ENCODE peak calls at places on chromosome 12, in nine cellular contexts. B is ovary; C is neuronal stem cell; H is OCI-LY7; T is CD8-positive, alpha-beta T cell; M is BJ; R is IMR-90; A is Peyer's patch; S is adrenal gland. Q is an unnamed sample. For H3K36me3, the result is how much of the 10 kb centered on the place peaks cover.

GRCh38 chr12:96719671-96720362 is 187.2 kb upstream of the NEDD1 start:
- DNase-seq in C (no peak), S (no peak), A (no peak), T (no peak), H (peak), B (no peak), R (peak), M (no peak), Q (no peak)

GRCh38 chr12:116099664-116100432 is 177.6 kb downstream of the MED13L start:
- DNase-seq in C (no peak), B (no peak), R (no peak), M (no peak), A (no peak), H (no peak), T (no peak), S (no peak), Q (no peak)

GRCh38 chr12:3617565-3617964 is 126.6 kb downstream of the PRMT8 start:
- DNase-seq in H (no peak), S (no peak), B (no peak), T (no peak), R (no peak), C (no peak), M (no peak), A (no peak), Q (no peak)

GRCh38 chr12:54229624-54230212 is 40.9 kb upstream of the SMUG1 start:
- DNase-seq in T (no peak), A (no peak), M (peak), H (no peak), S (peak), B (no peak), C (no peak), R (peak), Q (no peak)

GRCh38 chr12:84911331-84912190 is 1.0 kb downstream of the SLC6A15 start:
- DNase-seq in S (no peak), M (no peak), B (peak), C (peak), A (no peak), H (no peak), T (no peak), R (peak), Q (no peak)

GRCh38 chr12:46217686-46218508 is 50.9 kb downstream of the SLC38A1 start:
- DNase-seq in B (no peak), M (no peak), C (no peak), A (peak), T (peak), S (peak), R (no peak), H (peak), Q (no peak)

GRCh38 chr12:32087301-32087700 is 19.3 kb upstream of the BICD1 start:
- DNase-seq in R (no peak), T (no peak), C (no peak), M (no peak), A (no peak), S (no peak), B (no peak), H (peak), Q (no peak)

GRCh38 chr12:31386364-31386777 is 60.4 kb upstream of the SINHCAF start:
- DNase-seq in C (peak), H (no peak), T (no peak), B (no peak), M (no peak), A (no peak), S (no peak), R (no peak), Q (no peak)

GRCh38 chr12:38949363-38949762 is 44.0 kb upstream of the CPNE8 start:
- DNase-seq in H (no peak), A (no peak), S (no peak), M (no peak), C (no peak), R (no peak), T (no peak), B (no peak), Q (no peak)

GRCh38 chr12:71551529-71551928 is 111.9 kb downstream of the LGR5 start:
- DNase-seq in M (no peak), C (no peak), A (no peak), R (peak), B (no peak), S (no peak), H (peak), T (no peak), Q (no peak)

GRCh38 chr12:122757568-122757967 is 4.9 kb downstream of the DENR start:
- DNase-seq in B (no peak), A (no peak), T (no peak), S (no peak), M (no peak), C (no peak), R (no peak), H (no peak), Q (no peak)

GRCh38 chr12:47795814-47796411 is 22.9 kb downstream of the SLC48A1 start:
- DNase-seq in M (no peak), B (no peak), H (no peak), S (no peak), R (no peak), A (no peak), C (no peak), T (no peak), Q (no peak)
- H3K36me3 ChIP-seq in M (half or more), B (under half), H (half or more), S (half or more), R (half or more), A (under half), C (under half), T (half or more), Q (half or more)

DNA sequence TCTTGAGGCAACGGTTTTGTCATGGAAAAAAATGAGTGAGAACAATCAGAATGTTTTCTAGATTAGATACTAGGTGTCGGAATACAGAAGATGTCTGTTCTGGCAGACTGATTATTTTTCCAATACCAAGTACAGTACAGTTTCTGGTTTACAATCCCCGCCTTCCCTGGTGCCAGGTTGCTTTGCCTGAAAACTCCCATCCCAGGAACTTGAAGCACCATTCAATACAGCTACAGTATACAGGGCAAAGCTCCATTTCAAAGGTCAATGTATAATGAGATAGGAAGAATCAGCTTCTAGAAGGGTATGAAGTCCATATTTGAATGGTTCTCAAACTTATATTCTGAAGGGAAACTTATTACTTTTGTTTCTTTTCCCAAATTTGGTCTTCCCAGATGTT is 237.9 kb upstream of the ATP2B1 start:
- DNase-seq in B (no peak), H (no peak), A (no peak), C (no peak), M (no peak), T (no peak), S (no peak), R (no peak), Q (no peak)
- H3K36me3 ChIP-seq in B (under half), H (under half), A (under half), C (under half), M (under half), T (under half), S (under half), R (under half), Q (under half)

DNA sequence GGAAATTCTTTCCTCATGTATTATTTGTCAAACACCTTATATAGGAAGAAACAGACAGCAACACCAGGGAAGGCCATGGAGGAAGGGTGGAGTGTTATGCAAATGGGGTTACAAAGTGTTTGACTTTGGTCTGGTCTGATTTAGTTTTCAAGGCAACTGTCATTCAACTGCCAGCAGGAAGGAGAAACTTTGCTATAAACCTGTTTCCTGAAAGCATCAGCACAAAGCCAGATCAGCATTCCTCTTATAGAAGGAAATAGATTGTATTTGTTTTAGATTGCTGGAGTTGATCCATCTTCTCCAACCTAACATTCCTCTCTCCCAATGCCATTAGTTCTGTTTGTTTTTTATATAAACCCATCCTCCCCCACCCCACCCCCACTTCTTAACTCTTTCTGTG is 65.7 kb downstream of the STAB2 start:
- DNase-seq in R (no peak), B (no peak), H (no peak), C (no peak), S (no peak), A (no peak), M (no peak), T (no peak), Q (no peak)
- H3K36me3 ChIP-seq in R (under half), B (under half), H (under half), C (under half), S (under half), A (under half), M (under half), T (under half), Q (under half)

GRCh38 chr12:47419500-47419899 is 286.3 kb downstream of the RPAP3 start:
- DNase-seq in S (no peak), M (no peak), B (no peak), T (no peak), H (no peak), R (peak), A (no peak), C (no peak), Q (no peak)

GRCh38 chr12:47415054-47415453 is 290.8 kb downstream of the RPAP3 start:
- DNase-seq in A (no peak), H (no peak), M (no peak), T (no peak), R (peak), S (no peak), C (no peak), B (no peak), Q (no peak)

GRCh38 chr12:47417146-47417545 is 288.7 kb downstream of the RPAP3 start:
- DNase-seq in A (no peak), H (no peak), S (no peak), R (no peak), B (no peak), T (no peak), C (no peak), M (no peak), Q (no peak)

GRCh38 chr12:47414511-47414910 is 291.3 kb downstream of the RPAP3 start:
- DNase-seq in A (no peak), M (no peak), C (no peak), T (no peak), R (no peak), B (no peak), S (no peak), H (no peak), Q (no peak)

DNA sequence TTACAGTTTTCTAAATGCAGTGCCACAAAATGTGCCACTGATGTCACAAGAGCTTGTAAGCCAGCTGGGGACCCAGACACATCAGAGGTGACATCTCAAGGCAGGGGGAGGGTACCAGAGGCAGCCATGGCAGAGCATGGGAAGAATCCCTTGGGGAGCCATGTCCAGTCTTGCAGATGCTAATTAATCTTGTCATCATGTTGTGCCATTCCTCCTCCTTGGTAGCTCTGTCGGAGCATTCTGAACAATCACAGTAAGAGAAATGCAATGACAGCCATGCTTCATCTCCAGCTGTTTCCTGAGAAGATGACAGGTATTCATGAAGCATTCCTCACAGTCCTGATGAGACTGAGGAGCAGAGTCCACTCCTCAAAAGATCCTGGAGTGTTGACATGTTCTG is 287.9 kb downstream of the RPAP3 start:
- DNase-seq in C (no peak), S (no peak), A (no peak), R (no peak), B (no peak), H (no peak), T (no peak), M (no peak), Q (no peak)
- H3K36me3 ChIP-seq in C (under half), S (under half), A (under half), R (under half), B (under half), H (under half), T (under half), M (under half), Q (under half)

GRCh38 chr12:104312654-104313053 is 9.1 kb downstream of the EID3 start:
- DNase-seq in B (no peak), H (no peak), C (no peak), M (no peak), A (no peak), T (no peak), R (no peak), S (no peak), Q (no peak)
- H3K36me3 ChIP-seq in B (under half), H (half or more), C (under half), M (under half), A (under half), T (under half), R (half or more), S (half or more), Q (half or more)

GRCh38 chr12:49026678-49027480 is 8.3 kb upstream of the PRKAG1 start:
- DNase-seq in S (no peak), B (no peak), R (no peak), M (no peak), A (no peak), T (no peak), H (no peak), C (no peak), Q (no peak)
- H3K36me3 ChIP-seq in S (half or more), B (under half), R (half or more), M (half or more), A (under half), T (under half), H (half or more), C (half or more), Q (half or more)

GRCh38 chr12:112236386-112236785 is 111.0 kb downstream of the TRAFD1 start:
- DNase-seq in H (no peak), A (no peak), C (no peak), B (no peak), R (no peak), M (peak), S (no peak), T (no peak), Q (no peak)

GRCh38 chr12:112239881-112240280 is 114.5 kb downstream of the TRAFD1 start:
- DNase-seq in H (no peak), C (no peak), A (no peak), M (no peak), T (no peak), S (no peak), R (no peak), B (no peak), Q (no peak)

GRCh38 chr12:112236786-112237185 is 111.4 kb downstream of the TRAFD1 start:
- DNase-seq in S (no peak), T (no peak), B (no peak), C (no peak), A (no peak), H (no peak), M (no peak), R (no peak), Q (no peak)

GRCh38 chr12:112241176-112241575 is 115.8 kb downstream of the TRAFD1 start:
- DNase-seq in S (no peak), T (no peak), R (no peak), M (no peak), C (no peak), A (no peak), H (no peak), B (no peak), Q (no peak)

GRCh38 chr12:112239020-112239419 is 113.7 kb downstream of the TRAFD1 start:
- DNase-seq in H (no peak), R (no peak), B (no peak), M (no peak), A (no peak), T (no peak), S (no peak), C (no peak), Q (no peak)
- H3K36me3 ChIP-seq in H (half or more), R (half or more), B (under half), M (under half), A (under half), T (under half), S (half or more), C (under half), Q (half or more)

GRCh38 chr12:113949321-113950305 is 16.5 kb downstream of the RBM19 start:
- DNase-seq in M (no peak), S (no peak), R (no peak), A (no peak), H (no peak), C (no peak), T (no peak), B (no peak), Q (no peak)
- H3K36me3 ChIP-seq in M (under half), S (half or more), R (half or more), A (under half), H (half or more), C (under half), T (half or more), B (under half), Q (half or more)

GRCh38 chr12:12817611-12818010 is 4.5 kb downstream of the DDX47 start:
- DNase-seq in C (no peak), B (no peak), R (no peak), A (no peak), M (no peak), T (no peak), S (no peak), H (no peak), Q (no peak)
- H3K36me3 ChIP-seq in C (under half), B (under half), R (under half), A (under half), M (under half), T (under half), S (under half), H (half or more), Q (under half)

GRCh38 chr12:109239179-109239578 is 69.9 kb downstream of the FOXN4 start:
- DNase-seq in S (no peak), R (no peak), H (no peak), B (no peak), T (no peak), C (no peak), M (no peak), A (no peak), Q (no peak)

GRCh38 chr12:109234012-109234411 is 75.1 kb downstream of the FOXN4 start:
- DNase-seq in S (peak), T (no peak), A (no peak), B (no peak), C (no peak), H (no peak), R (no peak), M (no peak), Q (no peak)

GRCh38 chr12:109239691-109240090 is 69.4 kb downstream of the FOXN4 start:
- DNase-seq in C (no peak), R (no peak), S (no peak), M (no peak), T (no peak), A (no peak), H (no peak), B (no peak), Q (no peak)

GRCh38 chr12:109232731-109233130 is 76.4 kb downstream of the FOXN4 start:
- DNase-seq in R (no peak), S (no peak), T (no peak), M (no peak), A (no peak), C (no peak), B (no peak), H (no peak), Q (no peak)

GRCh38 chr12:109236257-109236656 is 72.8 kb downstream of the FOXN4 start:
- DNase-seq in S (no peak), M (no peak), A (no peak), R (no peak), B (no peak), H (no peak), T (no peak), C (no peak), Q (no peak)
- H3K36me3 ChIP-seq in S (half or more), M (under half), A (under half), R (under half), B (under half), H (under half), T (under half), C (under half), Q (half or more)

Q was measured in left ventricle myocardium inferior.